ENCODE peak calls at places on chromosomes 16 and 17, in eight cellular contexts. Q is cardiac fibroblast; V is CD8-positive, alpha-beta memory T cell; A is heart left ventricle; M is fibroblast of lung; Z is stimulated activated CD4-positive, alpha-beta T cell treated with anti-CD3 and anti-CD28 coated beads, Interleukin-4, amount 100 ng/mL, for 24 hours; K is activated naive CD4-positive, alpha-beta T cell treated with anti-CD3 and anti-CD28 coated beads, Interleukin-2, amount 10 ng/mL, durations not matched to agents 7 days and 5 days; U is heart right ventricle. J is an unnamed sample.

GRCh38 chr16:83992624-83993023 is 24.6 kb downstream of the NECAB2 start:
- DNase-seq in Q (peak), V (no peak), A (no peak), M (peak), Z (no peak), K (no peak), U (no peak), J (no peak)

GRCh38 chr17:72394531-72394930 is 273.7 kb downstream of the SOX9 start:
- DNase-seq in Q (no peak), V (no peak), A (no peak), M (no peak), Z (no peak), K (no peak), U (no peak), J (no peak)

GRCh38 chr16:69542974-69543373 is 22.8 kb upstream of the NFAT5 start:
- DNase-seq in Q (peak), V (no peak), A (no peak), M (peak), Z (no peak), K (no peak), U (no peak), J (no peak)

GRCh38 chr16:62940573-62940972 is 904.3 kb upstream of the CDH8 start:
- DNase-seq in Q (no peak), V (no peak), A (no peak), M (no peak), Z (no peak), K (no peak), U (no peak), J (no peak)

GRCh38 chr16:76194621-76195015 is 82.6 kb upstream of the CNTNAP4 start:
- DNase-seq in Q (no peak), V (no peak), A (no peak), M (peak), Z (no peak), K (no peak), U (no peak), J (no peak)

GRCh38 chr17:32271844-32272243 is 6.2 kb downstream of the RHBDL3 start:
- DNase-seq in Q (no peak), V (no peak), A (no peak), M (no peak), Z (no peak), K (no peak), U (no peak), J (no peak)

GRCh38 chr17:80564545-80564944 is 19.9 kb downstream of the RPTOR start:
- DNase-seq in Q (no peak), V (no peak), A (no peak), M (no peak), Z (no peak), K (no peak), U (no peak), J (no peak)

GRCh38 chr17:69358688-69359596 is 32.0 kb upstream of the ABCA5 start:
- DNase-seq in Q (no peak), V (no peak), A (no peak), M (no peak), Z (no peak), K (no peak), U (no peak), J (no peak)

GRCh38 chr17:50042211-50042610 is 13.7 kb upstream of the ITGA3 start:
- DNase-seq in Q (no peak), V (no peak), A (no peak), M (no peak), Z (no peak), K (no peak), U (no peak), J (no peak)

GRCh38 chr16:19718624-19718965 is 524 bp downstream of the IQCK start:
- DNase-seq in Q (no peak), V (no peak), A (no peak), M (peak), Z (no peak), K (peak), U (no peak), J (no peak)

GRCh38 chr17:78935419-78936323 is 10.5 kb upstream of the TIMP2 start:
- DNase-seq in Q (peak), V (no peak), A (peak), M (peak), Z (no peak), K (no peak), U (peak), J (peak)

GRCh38 chr17:37650419-37651003 is 7.3 kb upstream of the DDX52 start:
- DNase-seq in Q (peak), V (no peak), A (no peak), M (peak), Z (no peak), K (no peak), U (no peak), J (no peak)

GRCh38 chr17:49111934-49112333 is 20.6 kb upstream of the B4GALNT2 start:
- DNase-seq in Q (no peak), V (no peak), A (no peak), M (no peak), Z (no peak), K (no peak), U (no peak), J (no peak)

GRCh38 chr17:43952351-43952723 is 1.4 kb downstream of the PYY start:
- DNase-seq in Q (no peak), V (no peak), A (no peak), M (no peak), Z (no peak), K (no peak), U (no peak), J (no peak)

GRCh38 chr17:49842846-49843245 is 5.0 kb downstream of the TAC4 start:
- DNase-seq in Q (no peak), V (no peak), A (no peak), M (no peak), Z (no peak), K (no peak), U (no peak), J (no peak)

GRCh38 chr16:51390877-51391276 is 239.8 kb upstream of the SALL1 start:
- DNase-seq in Q (no peak), V (no peak), A (no peak), M (no peak), Z (no peak), K (no peak), U (no peak), J (no peak)

GRCh38 chr16:12009462-12009861 is 32.9 kb downstream of the SNX29 start:
- DNase-seq in Q (no peak), V (no peak), A (no peak), M (no peak), Z (no peak), K (peak), U (no peak), J (no peak)

GRCh38 chr17:63537001-63537400 is 13.3 kb upstream of the DCAF7 start:
- DNase-seq in Q (no peak), V (no peak), A (no peak), M (no peak), Z (no peak), K (no peak), U (no peak), J (peak)

GRCh38 chr16:9364721-9365693 is 273.6 kb downstream of the HAPSTR1 start:
- DNase-seq in Q (no peak), V (no peak), A (peak), M (no peak), Z (no peak), K (no peak), U (peak), J (peak)

GRCh38 chr16:11180489-11180888 is 75.5 kb downstream of the SOCS1 start:
- DNase-seq in Q (no peak), V (no peak), A (no peak), M (no peak), Z (no peak), K (no peak), U (no peak), J (no peak)

GRCh38 chr17:32504166-32504990 is 17.6 kb downstream of the CDK5R1 start:
- DNase-seq in Q (no peak), V (no peak), A (no peak), M (no peak), Z (no peak), K (peak), U (no peak), J (no peak)

GRCh38 chr16:77610496-77610895 is 111.8 kb upstream of the NUDT7 start:
- DNase-seq in Q (no peak), V (no peak), A (no peak), M (peak), Z (no peak), K (no peak), U (no peak), J (no peak)

GRCh38 chr17:2042355-2042929 is 620 bp downstream of the OVCA2 start:
- DNase-seq in Q (peak), V (no peak), A (no peak), M (peak), Z (no peak), K (peak), U (no peak), J (no peak)

GRCh38 chr17:71032746-71033273 is 863.5 kb downstream of the KCNJ2 start:
- DNase-seq in Q (no peak), V (no peak), A (no peak), M (no peak), Z (no peak), K (no peak), U (no peak), J (no peak)

GRCh38 chr16:49588729-49589384 is 215.3 kb downstream of the C16orf78 start:
- DNase-seq in Q (peak), V (no peak), A (peak), M (peak), Z (no peak), K (no peak), U (no peak), J (no peak)

GRCh38 chr16:58452640-58453039 is 47.3 kb upstream of the NDRG4 start:
- DNase-seq in Q (no peak), V (no peak), A (no peak), M (no peak), Z (no peak), K (no peak), U (no peak), J (no peak)

GRCh38 chr16:68490829-68491575 is 42.7 kb upstream of the SMPD3 start:
- DNase-seq in Q (no peak), V (no peak), A (no peak), M (no peak), Z (no peak), K (no peak), U (no peak), J (no peak)

GRCh38 chr16:19808061-19808621 is 76.5 kb downstream of the GPRC5B start:
- DNase-seq in Q (peak), V (no peak), A (no peak), M (no peak), Z (no peak), K (no peak), U (no peak), J (peak)

GRCh38 chr17:82457071-82457789 is 1.3 kb upstream of the NARF start:
- DNase-seq in Q (peak), V (no peak), A (no peak), M (no peak), Z (no peak), K (no peak), U (no peak), J (no peak)

GRCh38 chr16:85360323-85361277 is 248.3 kb upstream of the CIBAR2 start:
- DNase-seq in Q (no peak), V (no peak), A (no peak), M (no peak), Z (no peak), K (peak), U (no peak), J (peak)

GRCh38 chr17:39132192-39132600 is 19.2 kb downstream of the PLXDC1 start:
- DNase-seq in Q (peak), V (no peak), A (peak), M (peak), Z (no peak), K (no peak), U (peak), J (peak)

GRCh38 chr17:3905017-3905486 is 11.2 kb downstream of the P2RX1 start:
- DNase-seq in Q (no peak), V (no peak), A (no peak), M (no peak), Z (no peak), K (no peak), U (no peak), J (no peak)

GRCh38 chr17:2894782-2895181 is 98.5 kb downstream of the RAP1GAP2 start:
- DNase-seq in Q (no peak), V (no peak), A (no peak), M (no peak), Z (no peak), K (no peak), U (no peak), J (no peak)

GRCh38 chr17:69567130-69567529 is 152.6 kb downstream of the MAP2K6 start:
- DNase-seq in Q (no peak), V (no peak), A (no peak), M (no peak), Z (no peak), K (no peak), U (no peak), J (no peak)

GRCh38 chr16:84406006-84406963 is 37.9 kb downstream of the ATP2C2 start:
- DNase-seq in Q (no peak), V (no peak), A (no peak), M (no peak), Z (no peak), K (no peak), U (no peak), J (no peak)

J was measured in sigmoid colon.